ENCODE peak calls at places on chromosomes 7 and 10, in six cellular contexts. K is tibial artery, G is NB4, D is choroid plexus epithelial cell, F is upper lobe of left lung, Q is astrocyte of the cerebellum. S is an unnamed sample.

GRCh38 chr7:102431617-102432298 is 1.6 kb upstream of the ORAI2 start:
- DNase-seq in D (no peak), K (no peak), F (no peak), Q (no peak), G (peak; percentile 75), S (peak; percentile 24)

GRCh38 chr7:113216038-113216437 is 97.7 kb upstream of the SMIM30 start:
- DNase-seq in D (no peak), F (no peak), K (no peak), G (no peak), Q (no peak), S (no peak)

GRCh38 chr10:99914236-99914635 is 95.5 kb downstream of the DNMBP start:
- DNase-seq in K (no peak), Q (no peak), D (no peak), G (no peak), F (no peak), S (no peak)

GRCh38 chr10:120689766-120690539 is 161.2 kb upstream of the WDR11 start:
- DNase-seq in G (no peak), F (no peak), Q (no peak), K (no peak), D (no peak), S (no peak)

GRCh38 chr10:14605231-14605925 is 169.3 kb downstream of the FAM107B start:
- DNase-seq in D (peak; percentile 65), G (peak; percentile 29), Q (no peak), F (no peak), K (no peak), S (peak; percentile 53)

GRCh38 chr10:23015021-23015707 is 80.2 kb upstream of the MSRB2 start:
- DNase-seq in K (no peak), Q (no peak), D (no peak), F (no peak), G (no peak), S (no peak)

GRCh38 chr10:22315455-22316285 is 518 bp upstream of the COMMD3 start:
- DNase-seq in Q (no peak), G (no peak), F (no peak), K (no peak), D (peak; percentile 15), S (no peak)

GRCh38 chr7:99864041-99864440 is 12.8 kb downstream of the OR2AE1 start:
- DNase-seq in D (peak; percentile 3), G (no peak), F (no peak), K (no peak), Q (no peak), S (no peak)

GRCh38 chr7:150961510-150962284 is 16.4 kb downstream of the KCNH2 start:
- DNase-seq in Q (no peak), F (peak; percentile 57), D (peak; percentile 67), K (no peak), G (peak; percentile 28), S (peak; percentile 42)

GRCh38 chr10:118034755-118035154 is 12.0 kb downstream of the RAB11FIP2 start:
- DNase-seq in F (no peak), K (no peak), Q (no peak), G (peak; percentile 41), D (no peak), S (no peak)

GRCh38 chr7:98870071-98870651 is 347 bp upstream of the TMEM130 start:
- DNase-seq in G (peak; percentile 91), K (peak; percentile 33), D (peak; percentile 46), F (peak; percentile 86), Q (no peak), S (no peak)

GRCh38 chr7:105010538-105011523 is 3.2 kb upstream of the KMT2E start:
- DNase-seq in G (peak; percentile 47), Q (no peak), F (no peak), K (no peak), D (peak; percentile 48), S (peak; percentile 41)

DNA sequence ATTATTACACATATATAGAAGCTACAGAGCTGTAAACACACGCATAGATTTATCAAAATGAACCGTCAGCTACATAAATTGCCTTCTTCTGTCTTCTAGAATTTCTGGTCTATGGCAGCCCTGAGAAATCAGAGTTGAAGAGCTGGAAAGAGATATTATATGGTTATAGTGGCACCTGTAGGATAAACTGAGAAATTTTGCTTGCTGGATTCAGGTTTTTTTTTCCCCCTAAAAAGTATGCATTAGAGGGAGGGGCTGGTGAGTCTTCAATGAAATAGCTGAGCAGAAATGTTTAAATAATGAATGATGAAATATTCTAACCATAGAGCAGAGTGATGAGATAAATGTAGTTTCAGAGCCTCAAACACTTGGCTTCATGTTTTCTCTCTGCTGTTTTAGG is 78.0 kb upstream of the DYNC1I1 start:
- DNase-seq in K (no peak), Q (no peak), F (no peak), G (no peak), D (no peak), S (no peak)
- TF ChIP-seq CTCF in K (no peak), Q (no peak), F (no peak), G (no peak), D (no peak), S (no peak)

GRCh38 chr7:155373359-155374273 is 75.9 kb downstream of the INSIG1 start:
- DNase-seq in K (no peak), Q (no peak), F (peak; percentile 83), D (peak; percentile 28), G (no peak), S (peak; percentile 11)

GRCh38 chr7:155371884-155372781 is 74.5 kb downstream of the INSIG1 start:
- DNase-seq in Q (no peak), F (peak; percentile 85), D (no peak), K (no peak), G (peak; percentile 89), S (no peak)

GRCh38 chr7:155374276-155375252 is 76.9 kb downstream of the INSIG1 start:
- DNase-seq in K (no peak), F (peak; percentile 83), D (no peak), G (no peak), Q (no peak), S (no peak)

GRCh38 chr7:155371331-155371883 is 73.7 kb downstream of the INSIG1 start:
- DNase-seq in Q (no peak), K (no peak), D (no peak), G (no peak), F (no peak), S (no peak)

DNA sequence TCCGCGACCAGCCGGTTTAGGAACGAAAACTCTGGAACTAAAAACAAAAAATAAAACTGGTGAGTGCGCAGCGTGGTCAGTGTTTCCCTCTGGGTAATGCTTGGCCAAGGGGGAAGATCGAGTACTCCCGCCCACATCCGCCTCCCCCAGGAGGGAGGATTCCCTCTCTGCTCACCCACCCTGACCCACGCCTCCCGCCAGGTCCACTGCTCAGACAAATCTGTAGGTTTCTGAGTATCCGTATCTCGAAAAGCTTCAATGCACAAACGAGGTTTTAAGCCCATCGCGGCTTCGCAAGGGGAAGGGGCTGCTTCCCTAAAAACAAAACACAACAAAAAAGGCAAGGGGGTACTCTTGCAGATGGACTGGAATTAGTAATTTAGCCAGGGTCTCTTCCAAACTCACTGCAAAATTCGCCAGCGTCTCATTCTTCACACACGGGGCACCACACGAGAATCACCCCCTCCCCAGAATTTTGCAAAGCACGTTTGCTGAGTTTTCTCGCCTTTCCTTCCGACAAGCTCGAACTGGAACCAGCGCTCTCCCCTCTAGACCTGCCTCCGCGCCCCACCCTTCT is 75.2 kb downstream of the INSIG1 start:
- DNase-seq in Q (no peak), D (no peak), K (no peak), F (no peak), G (peak; percentile 57), S (no peak)
- H3K4me3 ChIP-seq in Q (peak overlapping the region; percentile 10), D (no peak overlapping the region), K (peak overlapping the region; percentile 18), F (peak overlapping the region; percentile 9), G (peak overlapping the region; percentile 40), S (no peak overlapping the region)

DNA sequence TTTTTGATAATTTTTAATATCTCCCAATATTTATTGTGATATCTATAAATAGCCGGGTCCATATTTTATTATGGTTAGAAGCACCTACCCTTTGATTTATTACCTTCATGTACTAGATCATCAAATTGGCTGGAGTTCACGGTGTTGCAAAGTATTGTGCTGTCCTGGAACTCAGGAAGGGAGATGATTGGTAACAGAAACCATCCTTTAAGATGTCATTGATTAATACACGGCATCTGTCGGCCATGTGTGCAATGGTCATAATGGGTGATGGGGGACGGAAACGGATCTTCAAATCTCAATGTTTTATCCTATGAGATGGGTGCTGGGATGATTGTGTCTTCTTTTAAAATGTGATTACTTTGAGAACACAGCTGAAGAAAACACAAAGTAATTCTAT is 157.0 kb downstream of the NEBL start:
- DNase-seq in Q (no peak), D (no peak), G (no peak), K (no peak), F (no peak), S (no peak)
- TF ChIP-seq CTCF in Q (no peak), D (no peak), G (no peak), K (no peak), F (no peak), S (no peak)

DNA sequence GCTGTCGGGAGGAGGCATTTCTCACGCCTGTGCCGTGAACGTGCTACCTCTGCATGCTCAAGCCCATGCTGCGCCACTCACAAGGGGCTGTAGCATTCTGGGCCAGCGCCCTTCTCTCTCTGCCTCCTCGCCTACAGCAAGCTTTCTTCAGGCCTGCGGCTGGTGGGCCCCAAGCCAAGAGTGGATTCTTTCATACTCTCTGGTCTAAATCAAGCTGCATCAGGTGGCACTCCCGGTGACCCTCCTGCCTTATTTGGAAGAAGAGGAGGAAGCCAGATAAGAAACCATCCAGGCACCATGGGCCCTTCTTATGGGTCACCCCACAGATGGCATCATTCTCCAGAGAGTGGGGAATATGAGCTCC is 86.7 kb upstream of the DUSP5 start:
- DNase-seq in F (no peak), Q (no peak), G (no peak), K (no peak), D (peak; percentile 78), S (peak; percentile 77)
- H3K4me3 ChIP-seq in F (no peak overlapping the region), Q (no peak overlapping the region), G (no peak overlapping the region), K (no peak overlapping the region), D (no peak overlapping the region), S (no peak overlapping the region)

GRCh38 chr10:91908358-91909177 is 718 bp downstream of the FGFBP3 start:
- DNase-seq in D (peak; percentile 53), G (peak; percentile 97), F (peak; percentile 93), K (peak; percentile 72), Q (no peak), S (peak; percentile 70)
- TF ChIP-seq CTCF in D (peak; percentile 31), G (peak; percentile 50), F (peak; percentile 44), K (peak; percentile 41), Q (peak; percentile 27), S (peak; percentile 17)

GRCh38 chr7:56053379-56053778 is 1.8 kb downstream of the CCT6A start:
- DNase-seq in D (no peak), F (no peak), K (no peak), Q (no peak), G (no peak), S (no peak)
- H3K4me3 ChIP-seq in D (no peak overlapping the region), F (no peak overlapping the region), K (no peak overlapping the region), Q (no peak overlapping the region), G (peak overlapping the region; percentile 98), S (no peak overlapping the region)

GRCh38 chr10:75540357-75541335 is 109.2 kb downstream of the LRMDA start:
- DNase-seq in G (no peak), Q (no peak), D (no peak), K (no peak), F (no peak), S (no peak)
- TF ChIP-seq CTCF in G (no peak), Q (no peak), D (no peak), K (no peak), F (no peak), S (peak; percentile 8)

DNA sequence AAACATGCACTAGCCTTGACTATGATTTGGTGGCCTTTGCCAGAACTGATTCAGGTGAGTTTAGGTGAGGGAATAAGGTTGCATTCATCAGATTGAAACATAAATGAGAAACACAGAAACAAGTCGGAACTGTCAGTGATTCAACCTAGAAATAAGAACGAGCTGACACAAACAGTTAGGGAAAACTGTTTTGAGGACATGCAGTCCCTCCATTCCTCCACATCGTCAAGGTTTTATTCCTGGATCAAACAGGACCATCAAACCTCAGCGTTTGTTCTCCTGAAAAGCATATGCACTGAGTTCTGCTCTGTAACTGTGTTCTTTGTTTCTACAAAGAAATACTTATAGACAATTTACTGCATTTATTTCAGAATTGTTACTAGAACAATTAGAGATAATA is 1.7 kb downstream of the ZNF248 start:
- DNase-seq in G (no peak), F (no peak), K (no peak), D (no peak), Q (no peak), S (no peak)
- H3K4me3 ChIP-seq in G (peak overlapping the region; percentile 21), F (no peak overlapping the region), K (peak overlapping the region; percentile 5), D (no peak overlapping the region), Q (no peak overlapping the region), S (peak overlapping the region; percentile 31)

S was measured in fibroblast of villous mesenchyme.